ENCODE peak calls at places on chromosome 17, in eight cellular contexts. One of them, this sample, is unnamed.

GRCh38 chr17:74543891-74544760 is 1.8 kb downstream of the CD300C start:
- DNase-seq in KBM-7: no peak
- DNase-seq in stimulated activated CD8-positive, alpha-beta memory T cell treated with anti-CD3 and anti-CD28 coated beads, Interleukin-7, amount 100 ng/mL, for 1 hour: no peak
- DNase-seq in NCI-H2107: no peak
- DNase-seq in T-helper 1 cell: no peak
- DNase-seq in RKO: no peak
- DNase-seq in ovary: no peak
- DNase-seq in T-helper 2 cell: no peak
- DNase-seq in this sample: no peak

GRCh38 chr17:8696456-8696855 is 48.2 kb downstream of the CCDC42 start:
- DNase-seq in KBM-7: no peak
- DNase-seq in stimulated activated CD8-positive, alpha-beta memory T cell treated with anti-CD3 and anti-CD28 coated beads, Interleukin-7, amount 100 ng/mL, for 1 hour: no peak
- DNase-seq in RKO: no peak
- DNase-seq in ovary: no peak
- DNase-seq in T-helper 1 cell: no peak
- DNase-seq in T-helper 2 cell: no peak
- DNase-seq in NCI-H2107: no peak
- DNase-seq in this sample: no peak

GRCh38 chr17:76159157-76159556 is 18.1 kb upstream of the FOXJ1 start:
- DNase-seq in KBM-7: no peak
- DNase-seq in T-helper 1 cell: no peak
- DNase-seq in RKO: no peak
- DNase-seq in ovary: no peak
- DNase-seq in T-helper 2 cell: no peak
- DNase-seq in stimulated activated CD8-positive, alpha-beta memory T cell treated with anti-CD3 and anti-CD28 coated beads, Interleukin-7, amount 100 ng/mL, for 1 hour: no peak
- DNase-seq in NCI-H2107: no peak
- DNase-seq in this sample: no peak

GRCh38 chr17:80146121-80147034 is 550 bp downstream of the EIF4A3 start:
- DNase-seq in stimulated activated CD8-positive, alpha-beta memory T cell treated with anti-CD3 and anti-CD28 coated beads, Interleukin-7, amount 100 ng/mL, for 1 hour: no peak
- DNase-seq in RKO: peak; percentile 24
- DNase-seq in T-helper 1 cell: no peak
- DNase-seq in T-helper 2 cell: no peak
- DNase-seq in ovary: no peak
- DNase-seq in KBM-7: peak; percentile 49
- DNase-seq in NCI-H2107: no peak
- DNase-seq in this sample: no peak

GRCh38 chr17:27878776-27879562 is 14.2 kb downstream of the LYRM9 start:
- DNase-seq in stimulated activated CD8-positive, alpha-beta memory T cell treated with anti-CD3 and anti-CD28 coated beads, Interleukin-7, amount 100 ng/mL, for 1 hour: no peak
- DNase-seq in T-helper 2 cell: no peak
- DNase-seq in ovary: peak; percentile 51
- DNase-seq in RKO: no peak
- DNase-seq in T-helper 1 cell: no peak
- DNase-seq in NCI-H2107: no peak
- DNase-seq in KBM-7: no peak
- DNase-seq in this sample: no peak

GRCh38 chr17:63024716-63025115 is 58.7 kb downstream of the TANC2 start:
- DNase-seq in KBM-7: no peak
- DNase-seq in ovary: no peak
- DNase-seq in RKO: no peak
- DNase-seq in T-helper 2 cell: no peak
- DNase-seq in T-helper 1 cell: no peak
- DNase-seq in NCI-H2107: no peak
- DNase-seq in stimulated activated CD8-positive, alpha-beta memory T cell treated with anti-CD3 and anti-CD28 coated beads, Interleukin-7, amount 100 ng/mL, for 1 hour: no peak
- DNase-seq in this sample: no peak

GRCh38 chr17:2736956-2737355 is 12.5 kb downstream of the CCDC92B start:
- DNase-seq in NCI-H2107: no peak
- DNase-seq in ovary: no peak
- DNase-seq in stimulated activated CD8-positive, alpha-beta memory T cell treated with anti-CD3 and anti-CD28 coated beads, Interleukin-7, amount 100 ng/mL, for 1 hour: no peak
- DNase-seq in KBM-7: no peak
- DNase-seq in RKO: no peak
- DNase-seq in T-helper 2 cell: no peak
- DNase-seq in T-helper 1 cell: no peak
- DNase-seq in this sample: no peak

GRCh38 chr17:48002208-48002919 is 31.5 kb downstream of the CDK5RAP3 start:
- DNase-seq in stimulated activated CD8-positive, alpha-beta memory T cell treated with anti-CD3 and anti-CD28 coated beads, Interleukin-7, amount 100 ng/mL, for 1 hour: no peak
- DNase-seq in T-helper 2 cell: no peak
- DNase-seq in RKO: no peak
- DNase-seq in NCI-H2107: no peak
- DNase-seq in ovary: no peak
- DNase-seq in KBM-7: peak; percentile 93
- DNase-seq in T-helper 1 cell: no peak
- DNase-seq in this sample: peak; percentile 79

GRCh38 chr17:4594406-4595349 is 10.3 kb downstream of the SMTNL2 start:
- DNase-seq in T-helper 2 cell: no peak
- DNase-seq in RKO: no peak
- DNase-seq in T-helper 1 cell: no peak
- DNase-seq in NCI-H2107: no peak
- DNase-seq in KBM-7: peak; percentile 65
- DNase-seq in stimulated activated CD8-positive, alpha-beta memory T cell treated with anti-CD3 and anti-CD28 coated beads, Interleukin-7, amount 100 ng/mL, for 1 hour: no peak
- DNase-seq in ovary: no peak
- DNase-seq in this sample: no peak